ENCODE peak calls at places on chromosomes 12 and 14, in nine cellular contexts. One of them, this sample, is unnamed.
A peak's percentile ranks its signal among the peaks of the same experiment; 100 is the strongest.

GRCh38 chr12:49703647-49704137 is 3.5 kb downstream of the FMNL3 start:
- DNase-seq in tibial artery: no peak
- DNase-seq in mesendoderm: no peak
- DNase-seq in CD8-positive, alpha-beta memory T cell: no peak
- DNase-seq in substantia nigra: no peak
- DNase-seq in brain microvascular endothelial cell: peak; percentile 89
- DNase-seq in colonic mucosa: no peak
- DNase-seq in adrenal gland: no peak
- DNase-seq in ovary: no peak
- DNase-seq in this sample: no peak

GRCh38 chr12:107418976-107419375 is 266.6 kb upstream of the PWP1 start:
- DNase-seq in ovary: no peak
- DNase-seq in substantia nigra: no peak
- DNase-seq in adrenal gland: no peak
- DNase-seq in brain microvascular endothelial cell: no peak
- DNase-seq in colonic mucosa: no peak
- DNase-seq in CD8-positive, alpha-beta memory T cell: no peak
- DNase-seq in mesendoderm: no peak
- DNase-seq in tibial artery: no peak
- DNase-seq in this sample: no peak

GRCh38 chr14:39145266-39145966 is 24.7 kb downstream of the TRAPPC6B start:
- DNase-seq in adrenal gland: no peak
- DNase-seq in tibial artery: no peak
- DNase-seq in CD8-positive, alpha-beta memory T cell: no peak
- DNase-seq in colonic mucosa: no peak
- DNase-seq in ovary: no peak
- DNase-seq in brain microvascular endothelial cell: no peak
- DNase-seq in substantia nigra: no peak
- DNase-seq in mesendoderm: no peak
- DNase-seq in this sample: no peak

GRCh38 chr12:79023261-79023660 is 158.7 kb downstream of the SYT1 start:
- DNase-seq in adrenal gland: no peak
- DNase-seq in CD8-positive, alpha-beta memory T cell: no peak
- DNase-seq in mesendoderm: no peak
- DNase-seq in brain microvascular endothelial cell: no peak
- DNase-seq in substantia nigra: no peak
- DNase-seq in tibial artery: no peak
- DNase-seq in ovary: no peak
- DNase-seq in colonic mucosa: no peak
- DNase-seq in this sample: no peak

GRCh38 chr14:91911474-91912032 is 35.9 kb downstream of the FBLN5 start:
- DNase-seq in colonic mucosa: peak; percentile 39
- DNase-seq in mesendoderm: peak; percentile 88
- DNase-seq in brain microvascular endothelial cell: peak; percentile 5
- DNase-seq in adrenal gland: no peak
- DNase-seq in substantia nigra: peak; percentile 23
- DNase-seq in ovary: no peak
- DNase-seq in tibial artery: no peak
- DNase-seq in CD8-positive, alpha-beta memory T cell: peak; percentile 52
- DNase-seq in this sample: no peak

GRCh38 chr12:102527256-102527720 is 46.9 kb upstream of the IGF1 start:
- DNase-seq in ovary: no peak
- DNase-seq in tibial artery: no peak
- DNase-seq in adrenal gland: no peak
- DNase-seq in colonic mucosa: no peak
- DNase-seq in CD8-positive, alpha-beta memory T cell: no peak
- DNase-seq in mesendoderm: no peak
- DNase-seq in brain microvascular endothelial cell: no peak
- DNase-seq in substantia nigra: no peak
- DNase-seq in this sample: no peak

GRCh38 chr14:29654910-29655590 is 272.6 kb downstream of the PRKD1 start:
- DNase-seq in adrenal gland: no peak
- DNase-seq in ovary: no peak
- DNase-seq in mesendoderm: no peak
- DNase-seq in colonic mucosa: no peak
- DNase-seq in tibial artery: no peak
- DNase-seq in brain microvascular endothelial cell: no peak
- DNase-seq in CD8-positive, alpha-beta memory T cell: no peak
- DNase-seq in substantia nigra: no peak
- DNase-seq in this sample: no peak

GRCh38 chr12:64990991-64991570 is 130.0 kb downstream of the WIF1 start:
- DNase-seq in colonic mucosa: no peak
- DNase-seq in CD8-positive, alpha-beta memory T cell: no peak
- DNase-seq in ovary: no peak
- DNase-seq in adrenal gland: no peak
- DNase-seq in mesendoderm: peak; percentile 8
- DNase-seq in tibial artery: no peak
- DNase-seq in substantia nigra: no peak
- DNase-seq in brain microvascular endothelial cell: no peak
- DNase-seq in this sample: no peak

GRCh38 chr12:90036641-90037040 is 328.0 kb upstream of the ATP2B1 start:
- DNase-seq in colonic mucosa: no peak
- DNase-seq in mesendoderm: no peak
- DNase-seq in CD8-positive, alpha-beta memory T cell: no peak
- DNase-seq in adrenal gland: no peak
- DNase-seq in brain microvascular endothelial cell: no peak
- DNase-seq in substantia nigra: no peak
- DNase-seq in ovary: no peak
- DNase-seq in tibial artery: no peak
- DNase-seq in this sample: no peak

GRCh38 chr12:2624543-2625266 is 170.1 kb upstream of the FKBP4 start:
- DNase-seq in tibial artery: no peak
- DNase-seq in mesendoderm: peak; percentile 93
- DNase-seq in CD8-positive, alpha-beta memory T cell: no peak
- DNase-seq in colonic mucosa: no peak
- DNase-seq in substantia nigra: no peak
- DNase-seq in adrenal gland: no peak
- DNase-seq in brain microvascular endothelial cell: no peak
- DNase-seq in ovary: no peak
- DNase-seq in this sample: no peak

GRCh38 chr14:95498622-95499353 is 17.7 kb downstream of the SYNE3 start:
- DNase-seq in ovary: no peak
- DNase-seq in substantia nigra: peak; percentile 67
- DNase-seq in CD8-positive, alpha-beta memory T cell: no peak
- DNase-seq in tibial artery: peak; percentile 78
- DNase-seq in colonic mucosa: peak; percentile 74
- DNase-seq in adrenal gland: peak; percentile 84
- DNase-seq in mesendoderm: no peak
- DNase-seq in brain microvascular endothelial cell: no peak
- DNase-seq in this sample: peak; percentile 51

GRCh38 chr12:24349051-24349780 is 399.7 kb upstream of the SOX5 start:
- DNase-seq in tibial artery: no peak
- DNase-seq in mesendoderm: no peak
- DNase-seq in brain microvascular endothelial cell: no peak
- DNase-seq in colonic mucosa: no peak
- DNase-seq in ovary: no peak
- DNase-seq in CD8-positive, alpha-beta memory T cell: no peak
- DNase-seq in substantia nigra: no peak
- DNase-seq in adrenal gland: no peak
- DNase-seq in this sample: no peak

GRCh38 chr12:48601013-48601756 is 31.3 kb upstream of the LALBA start:
- DNase-seq in mesendoderm: peak; percentile 79
- DNase-seq in brain microvascular endothelial cell: peak; percentile 18
- DNase-seq in tibial artery: no peak
- DNase-seq in substantia nigra: no peak
- DNase-seq in colonic mucosa: no peak
- DNase-seq in adrenal gland: no peak
- DNase-seq in CD8-positive, alpha-beta memory T cell: no peak
- DNase-seq in ovary: no peak
- DNase-seq in this sample: no peak

GRCh38 chr12:108861878-108862587 is 4.7 kb upstream of the SSH1 start:
- DNase-seq in brain microvascular endothelial cell: no peak
- DNase-seq in substantia nigra: no peak
- DNase-seq in CD8-positive, alpha-beta memory T cell: no peak
- DNase-seq in mesendoderm: no peak
- DNase-seq in colonic mucosa: peak; percentile 64
- DNase-seq in adrenal gland: peak; percentile 19
- DNase-seq in ovary: no peak
- DNase-seq in tibial artery: no peak
- DNase-seq in this sample: no peak

GRCh38 chr12:105385141-105385540 is 54.6 kb downstream of the C12orf75 start:
- DNase-seq in brain microvascular endothelial cell: no peak
- DNase-seq in CD8-positive, alpha-beta memory T cell: no peak
- DNase-seq in ovary: no peak
- DNase-seq in mesendoderm: no peak
- DNase-seq in substantia nigra: no peak
- DNase-seq in tibial artery: no peak
- DNase-seq in colonic mucosa: no peak
- DNase-seq in adrenal gland: no peak
- DNase-seq in this sample: no peak

GRCh38 chr12:6392499-6392898 is 8.5 kb downstream of the LTBR start:
- DNase-seq in tibial artery: no peak
- DNase-seq in ovary: no peak
- DNase-seq in colonic mucosa: peak; percentile 90
- DNase-seq in CD8-positive, alpha-beta memory T cell: no peak
- DNase-seq in substantia nigra: no peak
- DNase-seq in adrenal gland: no peak
- DNase-seq in brain microvascular endothelial cell: no peak
- DNase-seq in mesendoderm: no peak
- DNase-seq in this sample: no peak

GRCh38 chr12:11822071-11822818 is 172.8 kb downstream of the ETV6 start:
- DNase-seq in adrenal gland: peak; percentile 47
- DNase-seq in brain microvascular endothelial cell: peak; percentile 69
- DNase-seq in CD8-positive, alpha-beta memory T cell: no peak
- DNase-seq in mesendoderm: no peak
- DNase-seq in ovary: no peak
- DNase-seq in substantia nigra: no peak
- DNase-seq in colonic mucosa: no peak
- DNase-seq in tibial artery: no peak
- DNase-seq in this sample: no peak

GRCh38 chr12:104742551-104742961 is 215.5 kb downstream of the SLC41A2 start:
- DNase-seq in adrenal gland: no peak
- DNase-seq in tibial artery: no peak
- DNase-seq in ovary: no peak
- DNase-seq in brain microvascular endothelial cell: no peak
- DNase-seq in substantia nigra: peak; percentile 73
- DNase-seq in mesendoderm: no peak
- DNase-seq in CD8-positive, alpha-beta memory T cell: no peak
- DNase-seq in colonic mucosa: no peak
- DNase-seq in this sample: peak; percentile 18

GRCh38 chr12:26275313-26276257 is 80.2 kb downstream of the SSPN start:
- DNase-seq in brain microvascular endothelial cell: peak; percentile 32
- DNase-seq in ovary: no peak
- DNase-seq in adrenal gland: no peak
- DNase-seq in CD8-positive, alpha-beta memory T cell: no peak
- DNase-seq in mesendoderm: no peak
- DNase-seq in colonic mucosa: no peak
- DNase-seq in tibial artery: no peak
- DNase-seq in substantia nigra: no peak
- DNase-seq in this sample: no peak

GRCh38 chr14:43795600-43796228 is 711.4 kb downstream of the FSCB start:
- DNase-seq in adrenal gland: no peak
- DNase-seq in colonic mucosa: no peak
- DNase-seq in tibial artery: no peak
- DNase-seq in CD8-positive, alpha-beta memory T cell: no peak
- DNase-seq in brain microvascular endothelial cell: no peak
- DNase-seq in ovary: no peak
- DNase-seq in mesendoderm: peak; percentile 39
- DNase-seq in substantia nigra: no peak
- DNase-seq in this sample: no peak

GRCh38 chr14:100222219-100223093 is 16.5 kb upstream of the YY1 start:
- DNase-seq in ovary: no peak
- DNase-seq in mesendoderm: no peak
- DNase-seq in substantia nigra: no peak
- DNase-seq in adrenal gland: no peak
- DNase-seq in tibial artery: no peak
- DNase-seq in colonic mucosa: no peak
- DNase-seq in brain microvascular endothelial cell: no peak
- DNase-seq in CD8-positive, alpha-beta memory T cell: no peak
- DNase-seq in this sample: no peak
- H3K27ac ChIP-seq in ovary: no peak overlapping the region
- H3K27ac ChIP-seq in mesendoderm: peak overlapping the region; percentile 89
- H3K27ac ChIP-seq in substantia nigra: no peak overlapping the region
- H3K27ac ChIP-seq in adrenal gland: peak overlapping the region; percentile 39
- H3K27ac ChIP-seq in tibial artery: no peak overlapping the region
- H3K27ac ChIP-seq in colonic mucosa: peak overlapping the region; percentile 75
- H3K27ac ChIP-seq in brain microvascular endothelial cell: peak overlapping the region; percentile 45
- H3K27ac ChIP-seq in CD8-positive, alpha-beta memory T cell: peak overlapping the region; percentile 49
- H3K27ac ChIP-seq in this sample: no peak overlapping the region

DNA sequence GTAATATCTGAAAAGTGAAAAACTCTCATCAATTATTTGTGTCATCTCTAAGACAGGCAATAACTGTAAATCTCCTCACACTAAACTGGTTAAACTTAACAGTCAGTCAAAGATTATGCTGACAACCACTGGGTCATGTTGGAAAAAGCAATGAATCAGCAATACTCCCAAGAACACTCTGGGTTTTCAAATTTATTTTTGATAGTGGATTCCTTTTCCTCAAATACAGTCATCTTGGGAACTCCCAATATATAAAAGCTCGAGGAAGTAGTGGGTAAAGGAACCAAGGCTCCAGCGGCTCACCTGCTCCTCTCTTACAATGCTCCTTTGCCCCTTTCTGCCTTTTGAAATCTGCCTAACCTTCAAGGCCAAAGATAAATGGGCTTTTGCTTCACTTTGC is 70.0 kb downstream of the ARMH4 start:
- DNase-seq in colonic mucosa: no peak
- DNase-seq in mesendoderm: no peak
- DNase-seq in ovary: no peak
- DNase-seq in adrenal gland: no peak
- DNase-seq in brain microvascular endothelial cell: peak; percentile 4
- DNase-seq in CD8-positive, alpha-beta memory T cell: no peak
- DNase-seq in tibial artery: no peak
- DNase-seq in substantia nigra: no peak
- DNase-seq in this sample: no peak
- H3K27ac ChIP-seq in colonic mucosa: no peak overlapping the region
- H3K27ac ChIP-seq in mesendoderm: no peak overlapping the region
- H3K27ac ChIP-seq in ovary: no peak overlapping the region
- H3K27ac ChIP-seq in adrenal gland: peak overlapping the region; percentile 71
- H3K27ac ChIP-seq in brain microvascular endothelial cell: peak overlapping the region; percentile 87
- H3K27ac ChIP-seq in CD8-positive, alpha-beta memory T cell: no peak overlapping the region
- H3K27ac ChIP-seq in tibial artery: peak overlapping the region; percentile 61
- H3K27ac ChIP-seq in substantia nigra: no peak overlapping the region
- H3K27ac ChIP-seq in this sample: no peak overlapping the region

DNA sequence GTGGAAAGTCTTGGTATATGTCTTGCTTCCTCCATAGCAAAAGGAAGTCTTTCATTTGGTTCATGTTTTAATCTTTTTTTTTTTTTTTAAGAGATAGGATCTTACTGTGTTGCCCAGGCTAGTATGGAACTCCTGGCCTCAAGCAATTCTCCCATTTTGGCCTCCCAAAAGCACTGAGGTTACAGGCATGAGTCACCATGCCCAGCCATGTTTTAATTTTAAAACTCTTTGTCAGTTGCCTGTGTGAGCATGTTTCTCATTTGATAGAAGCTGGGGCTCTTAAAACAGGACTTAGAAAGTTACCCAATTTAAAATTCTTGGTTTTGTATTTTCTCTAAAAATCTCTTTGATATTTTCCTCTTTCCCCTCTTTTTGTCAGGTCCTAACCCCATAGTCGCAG is 45.0 kb upstream of the REP15 start:
- DNase-seq in tibial artery: no peak
- DNase-seq in brain microvascular endothelial cell: no peak
- DNase-seq in ovary: no peak
- DNase-seq in colonic mucosa: no peak
- DNase-seq in mesendoderm: no peak
- DNase-seq in adrenal gland: no peak
- DNase-seq in substantia nigra: no peak
- DNase-seq in CD8-positive, alpha-beta memory T cell: no peak
- DNase-seq in this sample: no peak
- H3K27ac ChIP-seq in tibial artery: no peak overlapping the region
- H3K27ac ChIP-seq in brain microvascular endothelial cell: no peak overlapping the region
- H3K27ac ChIP-seq in ovary: no peak overlapping the region
- H3K27ac ChIP-seq in colonic mucosa: no peak overlapping the region
- H3K27ac ChIP-seq in mesendoderm: no peak overlapping the region
- H3K27ac ChIP-seq in adrenal gland: no peak overlapping the region
- H3K27ac ChIP-seq in substantia nigra: no peak overlapping the region
- H3K27ac ChIP-seq in CD8-positive, alpha-beta memory T cell: no peak overlapping the region
- H3K27ac ChIP-seq in this sample: no peak overlapping the region

GRCh38 chr14:104738375-104739019 is 14.4 kb upstream of the SIVA1 start:
- DNase-seq in CD8-positive, alpha-beta memory T cell: no peak
- DNase-seq in substantia nigra: no peak
- DNase-seq in brain microvascular endothelial cell: no peak
- DNase-seq in colonic mucosa: no peak
- DNase-seq in tibial artery: no peak
- DNase-seq in ovary: no peak
- DNase-seq in adrenal gland: no peak
- DNase-seq in mesendoderm: no peak
- DNase-seq in this sample: no peak
- H3K27ac ChIP-seq in CD8-positive, alpha-beta memory T cell: no peak overlapping the region
- H3K27ac ChIP-seq in substantia nigra: no peak overlapping the region
- H3K27ac ChIP-seq in brain microvascular endothelial cell: no peak overlapping the region
- H3K27ac ChIP-seq in colonic mucosa: no peak overlapping the region
- H3K27ac ChIP-seq in tibial artery: peak overlapping the region; percentile 97
- H3K27ac ChIP-seq in ovary: no peak overlapping the region
- H3K27ac ChIP-seq in adrenal gland: no peak overlapping the region
- H3K27ac ChIP-seq in mesendoderm: no peak overlapping the region
- H3K27ac ChIP-seq in this sample: no peak overlapping the region

This sample was measured in caudate nucleus.